ENCODE peak calls at places on chromosomes 7 and 10, in five cellular contexts. Z is aorta, M is body of pancreas, A is psoas muscle, B is colonic mucosa. G is an unnamed sample.

GRCh38 chr10:60666221-60666620 is 112.1 kb upstream of the CDK1 start:
- DNase-seq in A (no peak), M (no peak), Z (peak; percentile 57), B (no peak), G (no peak)

GRCh38 chr7:4149645-4150044 is 532.5 kb upstream of the FOXK1 start:
- DNase-seq in M (no peak), Z (no peak), B (no peak), A (no peak), G (no peak)

GRCh38 chr7:24462117-24462516 is 111.1 kb upstream of the PALS2 start:
- DNase-seq in Z (no peak), B (no peak), A (no peak), M (no peak), G (no peak)

GRCh38 chr10:45235823-45236222 is 79.6 kb downstream of the OR13A1 start:
- DNase-seq in Z (no peak), M (no peak), B (no peak), A (no peak), G (no peak)

GRCh38 chr7:151900591-151901312 is 23.8 kb upstream of the PRKAG2 start:
- DNase-seq in M (no peak), Z (no peak), A (no peak), B (no peak), G (peak; percentile 3)

GRCh38 chr10:131872837-131873375 is 27.9 kb upstream of the PPP2R2D start:
- DNase-seq in B (no peak), A (no peak), Z (no peak), M (no peak), G (no peak)

GRCh38 chr7:129225931-129226572 is 1.2 kb downstream of the AHCYL2 start:
- DNase-seq in A (no peak), B (no peak), M (no peak), Z (no peak), G (no peak)

GRCh38 chr7:44959956-44960640 is 18.7 kb downstream of the MYO1G start:
- DNase-seq in A (no peak), B (no peak), Z (no peak), M (no peak), G (no peak)

GRCh38 chr7:81187768-81188167 is 268.9 kb upstream of the SEMA3C start:
- DNase-seq in Z (no peak), M (no peak), B (no peak), A (no peak), G (no peak)

GRCh38 chr10:71209324-71210030 is 2.9 kb upstream of the UNC5B start:
- DNase-seq in M (no peak), B (no peak), Z (no peak), A (no peak), G (peak; percentile 29)

GRCh38 chr10:123718544-123719060 is 52.4 kb downstream of the GPR26 start:
- DNase-seq in Z (no peak), A (no peak), B (no peak), M (no peak), G (no peak)

GRCh38 chr7:2934211-2934731 is 90.2 kb upstream of the GNA12 start:
- DNase-seq in M (no peak), A (no peak), B (no peak), Z (peak; percentile 40), G (no peak)

GRCh38 chr7:8260871-8261707 is 878 bp downstream of the ICA1 start:
- DNase-seq in A (peak; percentile 23), Z (peak; percentile 62), B (peak; percentile 74), M (peak; percentile 68), G (peak; percentile 53)

GRCh38 chr10:84415539-84416244 is 87.3 kb downstream of the CCSER2 start:
- DNase-seq in Z (no peak), M (peak; percentile 84), B (peak; percentile 47), A (no peak), G (no peak)

GRCh38 chr10:26555719-26556368 is 117.7 kb downstream of the APBB1IP start:
- DNase-seq in Z (peak; percentile 68), A (peak; percentile 55), M (peak; percentile 67), B (peak; percentile 40), G (peak; percentile 75)

GRCh38 chr7:2403718-2404648 is 572 bp downstream of the CHST12 start:
- DNase-seq in A (peak; percentile 35), M (peak; percentile 56), Z (peak; percentile 74), B (peak; percentile 42), G (peak; percentile 55)

GRCh38 chr10:121510201-121510771 is 88.0 kb downstream of the FGFR2 start:
- DNase-seq in Z (no peak), B (no peak), M (no peak), A (no peak), G (no peak)

GRCh38 chr10:70538731-70539338 is 60.3 kb downstream of the PALD1 start:
- DNase-seq in Z (no peak), A (no peak), B (no peak), M (no peak), G (no peak)

GRCh38 chr7:139714163-139714901 is 63.5 kb downstream of the HIPK2 start:
- DNase-seq in Z (no peak), M (no peak), A (peak; percentile 39), B (no peak), G (no peak)

GRCh38 chr10:5640501-5640900 is 25.9 kb downstream of the ASB13 start:
- DNase-seq in Z (no peak), B (peak; percentile 55), M (no peak), A (no peak), G (no peak)

GRCh38 chr7:74044366-74045350 is 16.7 kb downstream of the ELN start:
- DNase-seq in A (peak; percentile 11), M (no peak), B (no peak), Z (no peak), G (no peak)

GRCh38 chr7:98872328-98872924 is 2.6 kb upstream of the TMEM130 start:
- DNase-seq in Z (no peak), A (no peak), B (no peak), M (no peak), G (no peak)

GRCh38 chr7:98470131-98470985 is 69.5 kb upstream of the BAIAP2L1 start:
- DNase-seq in M (peak; percentile 84), Z (peak; percentile 51), B (peak; percentile 78), A (peak; percentile 18), G (peak; percentile 68)

GRCh38 chr10:132542086-132542775 is 4.6 kb downstream of the INPP5A start:
- DNase-seq in M (peak; percentile 50), Z (peak; percentile 51), A (peak; percentile 13), B (no peak), G (no peak)

GRCh38 chr7:151251328-151251925 is 2.9 kb upstream of the SMARCD3 start:
- DNase-seq in M (no peak), A (no peak), Z (peak; percentile 78), B (no peak), G (peak; percentile 74)

GRCh38 chr10:123150229-123150985 is 2.5 kb downstream of the HMX2 start:
- DNase-seq in B (no peak), M (no peak), A (no peak), Z (no peak), G (peak; percentile 73)

GRCh38 chr10:70872281-70872680 is 16.1 kb downstream of the PCBD1 start:
- DNase-seq in B (no peak), M (no peak), A (no peak), Z (no peak), G (no peak)

GRCh38 chr7:68706291-68706690 is 892.0 kb upstream of the AUTS2 start:
- DNase-seq in B (no peak), Z (no peak), M (no peak), A (no peak), G (no peak)

GRCh38 chr7:140719711-140720110 is 23.2 kb downstream of the NDUFB2 start:
- DNase-seq in B (no peak), M (no peak), Z (no peak), A (no peak), G (no peak)

GRCh38 chr10:1256139-1256720 is 200.0 kb downstream of the WDR37 start:
- DNase-seq in A (no peak), M (no peak), B (no peak), Z (no peak), G (no peak)

GRCh38 chr7:102432476-102433318 is 678 bp upstream of the ORAI2 start:
- DNase-seq in A (no peak), B (no peak), Z (no peak), M (peak; percentile 24), G (no peak)

GRCh38 chr10:120949511-120950102 is 98.4 kb downstream of the WDR11 start:
- DNase-seq in M (no peak), A (no peak), Z (no peak), B (no peak), G (no peak)

DNA sequence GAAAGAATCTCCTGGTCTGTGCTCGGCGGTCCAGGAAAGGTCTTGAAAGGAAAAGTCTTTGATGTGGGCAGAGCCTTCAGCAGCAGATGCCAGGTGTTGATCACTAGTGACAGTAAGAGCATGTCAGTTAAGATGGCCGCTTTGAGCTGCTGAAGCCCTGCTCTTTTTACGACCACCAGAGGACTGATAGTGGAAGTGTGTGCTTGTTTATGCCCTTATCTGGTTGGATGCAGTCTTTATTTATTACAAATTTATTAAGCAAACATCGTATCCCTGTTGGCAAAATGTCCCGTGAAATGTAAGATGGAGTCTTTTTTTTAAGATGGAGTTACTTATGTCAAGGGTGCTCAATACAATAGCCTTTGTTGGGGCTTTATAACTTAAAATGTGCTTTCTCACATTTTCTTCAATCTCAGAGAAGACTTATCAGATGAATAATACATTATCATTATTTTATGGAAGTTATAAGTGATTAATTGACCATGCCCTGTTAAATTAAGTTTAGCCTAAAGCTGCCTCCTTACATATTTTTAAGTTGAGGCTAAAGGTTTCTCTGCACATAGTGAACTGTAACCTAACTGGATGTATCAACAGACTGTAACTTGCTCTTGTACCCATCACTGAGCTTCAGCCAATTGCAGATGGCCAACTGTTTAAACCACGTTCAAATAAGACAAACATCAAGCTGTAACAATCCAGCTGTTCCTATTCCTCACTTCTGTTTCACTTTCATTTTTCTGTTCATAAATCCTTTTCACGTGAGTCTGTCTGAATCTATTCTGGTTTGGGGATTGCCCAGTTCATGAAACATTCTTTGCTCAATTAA is 97.4 kb upstream of the PIK3CG start:
- DNase-seq in B (no peak), Z (no peak), M (no peak), A (no peak), G (no peak)
- H3K4me3 ChIP-seq in B (no peak overlapping the region), Z (no peak overlapping the region), M (no peak overlapping the region), A (no peak overlapping the region), G (no peak overlapping the region)

GRCh38 chr7:22343071-22343470 is 13.9 kb downstream of the RAPGEF5 start:
- DNase-seq in M (no peak), Z (no peak), A (no peak), B (no peak), G (no peak)
- H3K4me1 ChIP-seq in M (peaks cover 74% of the 10 kb centered on the region), Z (no peaks in the 10 kb centered on the region), A (no peaks in the 10 kb centered on the region), B (peaks cover 13% of the 10 kb centered on the region), G (peaks cover 33% of the 10 kb centered on the region)

GRCh38 chr10:90935581-90936292 is 14.8 kb upstream of the ANKRD1 start:
- DNase-seq in M (no peak), A (no peak), Z (no peak), B (no peak), G (no peak)
- H3K4me3 ChIP-seq in M (no peak overlapping the region), A (no peak overlapping the region), Z (no peak overlapping the region), B (no peak overlapping the region), G (no peak overlapping the region)

DNA sequence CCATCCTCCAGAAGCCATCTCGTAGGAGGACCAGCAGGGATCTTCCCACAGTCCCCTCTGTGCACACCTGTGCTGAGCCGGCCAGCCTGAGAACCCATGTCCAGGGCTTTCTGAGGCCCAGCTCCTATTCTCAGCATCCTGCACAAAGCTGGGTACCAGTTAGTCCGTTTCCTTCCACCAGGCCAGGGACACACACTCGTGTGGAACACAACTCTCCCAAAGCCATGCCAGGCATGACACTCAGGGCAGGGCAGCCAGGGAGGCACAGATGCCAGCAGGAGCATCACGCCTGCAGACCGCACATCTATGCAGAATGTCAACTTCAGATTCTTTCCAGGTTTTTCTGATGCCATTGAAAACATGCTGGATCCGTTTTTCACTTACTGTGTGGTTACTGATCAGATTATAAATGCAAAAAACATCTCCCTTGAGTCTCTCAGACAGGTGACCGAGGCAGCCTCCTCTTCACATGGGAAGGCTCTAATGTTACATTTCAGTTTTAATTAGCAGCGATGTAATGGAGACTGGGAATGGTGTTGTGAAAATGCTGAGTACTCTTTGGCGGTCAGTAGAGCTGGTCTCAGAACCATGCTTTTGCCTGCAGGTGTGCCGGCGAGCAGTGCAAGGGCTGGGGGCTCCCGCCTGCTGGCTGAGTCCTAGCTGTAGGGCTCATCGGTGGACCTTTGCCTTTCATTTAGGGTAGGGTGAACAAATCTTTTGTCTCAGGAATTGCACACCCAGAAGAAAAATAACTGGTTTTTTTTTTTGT is 3.3 kb upstream of the SUN1 start:
- DNase-seq in M (no peak), Z (no peak), A (no peak), B (no peak), G (no peak)
- H3K4me1 ChIP-seq in M (peaks cover 37% of the 10 kb centered on the region), Z (peaks cover 8% of the 10 kb centered on the region), A (peaks cover 93% of the 10 kb centered on the region), B (peaks cover 16% of the 10 kb centered on the region), G (peaks cover 21% of the 10 kb centered on the region)

G was measured in Caco-2.